ENCODE peak calls at places on chromosomes 5 and 9, in five cellular contexts. S is HEK293T; D is HS-27A; Q is AG08395; G is stimulated activated CD4-positive, alpha-beta T cell treated with anti-CD3 and anti-CD28 coated beads, Interleukin-1b, Interleukin-23, amount 100 ng/mL, for 48 hours. B is an unnamed sample.

GRCh38 chr9:114282104-114282485 is 40.8 kb upstream of the ORM1 start:
- DNase-seq in S (no peak), D (no peak), Q (no peak), G (no peak), B (no peak)

GRCh38 chr5:136153581-136154236 is 21.1 kb downstream of the SMAD5 start:
- DNase-seq in S (no peak), D (no peak), Q (no peak), G (no peak), B (no peak)

GRCh38 chr5:72559866-72560766 is 52.9 kb upstream of the ZNF366 start:
- DNase-seq in S (no peak), D (no peak), Q (no peak), G (no peak), B (peak)

GRCh38 chr5:95961617-95962474 is at the start of gene ELL2:
- DNase-seq in S (peak), D (peak), Q (peak), G (peak), B (peak)

GRCh38 chr5:122639852-122640251 is 135.0 kb upstream of the SNX2 start:
- DNase-seq in S (no peak), D (no peak), Q (no peak), G (no peak), B (no peak)

GRCh38 chr9:100472725-100473261 is at the start of gene TMEFF1:
- DNase-seq in S (peak), D (no peak), Q (peak), G (peak), B (no peak)

GRCh38 chr9:96382175-96382574 is 1.3 kb downstream of the SLC35D2 start:
- DNase-seq in S (no peak), D (no peak), Q (no peak), G (no peak), B (no peak)

GRCh38 chr9:3386753-3387152 is 139.0 kb downstream of the RFX3 start:
- DNase-seq in S (no peak), D (no peak), Q (no peak), G (no peak), B (no peak)

GRCh38 chr9:79210541-79211243 is 361.1 kb upstream of the TLE4 start:
- DNase-seq in S (no peak), D (no peak), Q (no peak), G (no peak), B (no peak)

GRCh38 chr5:8508196-8508595 is 639.2 kb downstream of the MTRR start:
- DNase-seq in S (no peak), D (no peak), Q (no peak), G (no peak), B (peak)

GRCh38 chr9:95450171-95451107 is 66.3 kb downstream of the PTCH1 start:
- DNase-seq in S (no peak), D (no peak), Q (no peak), G (no peak), B (no peak)

GRCh38 chr9:26043431-26043830 is 365.2 kb upstream of the TUSC1 start:
- DNase-seq in S (no peak), D (no peak), Q (peak), G (no peak), B (no peak)

GRCh38 chr9:1604942-1605560 is 410.1 kb upstream of the SMARCA2 start:
- DNase-seq in S (peak), D (no peak), Q (peak), G (no peak), B (no peak)

GRCh38 chr5:119512277-119512676 is 60.0 kb downstream of the HSD17B4 start:
- DNase-seq in S (no peak), D (no peak), Q (no peak), G (no peak), B (no peak)

GRCh38 chr9:98054376-98054951 is 2.1 kb upstream of the NANS start:
- DNase-seq in S (no peak), D (no peak), Q (no peak), G (no peak), B (no peak)

GRCh38 chr5:142977363-142978051 is 207.3 kb downstream of the ARHGAP26 start:
- DNase-seq in S (no peak), D (peak), Q (peak), G (peak), B (no peak)

GRCh38 chr9:86079421-86080111 is 19.8 kb downstream of the GOLM1 start:
- DNase-seq in S (no peak), D (no peak), Q (peak), G (no peak), B (no peak)

GRCh38 chr5:33631786-33632185 is 191.0 kb downstream of the TARS1 start:
- DNase-seq in S (no peak), D (no peak), Q (no peak), G (no peak), B (peak)

GRCh38 chr5:1190296-1190695 is 11.1 kb upstream of the SLC6A19 start:
- DNase-seq in S (no peak), D (no peak), Q (no peak), G (no peak), B (no peak)

GRCh38 chr5:14331377-14331776 is 188.2 kb downstream of the TRIO start:
- DNase-seq in S (no peak), D (no peak), Q (no peak), G (no peak), B (no peak)

GRCh38 chr9:90956026-90956810 is 154.6 kb downstream of the SYK start:
- DNase-seq in S (no peak), D (peak), Q (peak), G (no peak), B (no peak)